ENCODE peak calls at places on chromosomes 3 and 15, in four cellular contexts. V is spleen, O is HL-60, T is K562. U is an unnamed sample.

GRCh38 chr3:159158801-159159200 is 356.9 kb downstream of the MFSD1 start:
- DNase-seq in T (no peak), V (no peak), O (no peak), U (no peak)

GRCh38 chr3:64539451-64540196 is 148.2 kb downstream of the ADAMTS9 start:
- DNase-seq in T (no peak), V (no peak), O (no peak), U (peak)

GRCh38 chr3:46946856-46947544 is 29.5 kb downstream of the CCDC12 start:
- DNase-seq in O (no peak), V (peak), T (peak), U (peak)

GRCh38 chr15:80404719-80405553 is 754 bp downstream of the ARNT2 start:
- DNase-seq in T (no peak), O (no peak), V (no peak), U (no peak)

GRCh38 chr3:196284396-196284795 is 3.1 kb downstream of the PCYT1A start:
- DNase-seq in V (no peak), O (no peak), T (no peak), U (no peak)

GRCh38 chr3:173660645-173661299 is 263.2 kb downstream of the NLGN1 start:
- DNase-seq in T (no peak), V (no peak), O (no peak), U (peak)

GRCh38 chr3:30684361-30684760 is 78.0 kb downstream of the TGFBR2 start:
- DNase-seq in V (no peak), T (no peak), O (no peak), U (no peak)

GRCh38 chr3:42572278-42572677 is 9.5 kb downstream of the SEC22C start:
- DNase-seq in V (no peak), O (no peak), T (peak), U (peak)

GRCh38 chr3:8825153-8825825 is 55.9 kb upstream of the OXTR start:
- DNase-seq in O (no peak), V (no peak), T (no peak), U (no peak)

GRCh38 chr3:107285197-107285596 is 92.0 kb upstream of the CCDC54 start:
- DNase-seq in V (no peak), T (no peak), O (no peak), U (no peak)

GRCh38 chr3:170040283-170040907 is 2.6 kb downstream of the GPR160 start:
- DNase-seq in T (no peak), O (no peak), V (no peak), U (no peak)

GRCh38 chr3:76369170-76369569 is 583.8 kb upstream of the ZNF717 start:
- DNase-seq in T (no peak), O (no peak), V (no peak), U (no peak)

GRCh38 chr15:49888727-49889126 is 230.3 kb downstream of the ATP8B4 start:
- DNase-seq in V (no peak), T (no peak), O (no peak), U (no peak)

GRCh38 chr3:36206936-36207620 is 173.2 kb upstream of the STAC start:
- DNase-seq in T (no peak), O (no peak), V (no peak), U (no peak)

GRCh38 chr3:121834079-121834730 is 655 bp downstream of the IQCB1 start:
- DNase-seq in V (no peak), O (peak), T (peak), U (peak)

GRCh38 chr15:31427411-31427810 is 100.8 kb downstream of the KLF13 start:
- DNase-seq in T (no peak), V (no peak), O (peak), U (no peak)

GRCh38 chr15:98547741-98548166 is 100.6 kb upstream of the IGF1R start:
- DNase-seq in O (no peak), V (peak), T (no peak), U (no peak)

GRCh38 chr15:98549741-98550140 is 98.6 kb upstream of the IGF1R start:
- DNase-seq in O (no peak), T (no peak), V (peak), U (no peak)

GRCh38 chr15:98549003-98549402 is 99.3 kb upstream of the IGF1R start:
- DNase-seq in V (no peak), O (no peak), T (no peak), U (no peak)

GRCh38 chr15:98547255-98547654 is 101.1 kb upstream of the IGF1R start:
- DNase-seq in T (no peak), V (no peak), O (no peak), U (no peak)

GRCh38 chr15:98548172-98548971 is 100.0 kb upstream of the IGF1R start:
- DNase-seq in V (peak), O (peak), T (no peak), U (peak)
- TF ChIP-seq POLR2AphosphoS5 in V (peak), O (no peak), T (no peak), U (no peak)

GRCh38 chr3:177818712-177819111 is 621.4 kb upstream of the TBL1XR1 start:
- DNase-seq in V (no peak), T (no peak), O (no peak), U (peak)

GRCh38 chr3:177813322-177813721 is 616.0 kb upstream of the TBL1XR1 start:
- DNase-seq in T (no peak), V (no peak), O (no peak), U (peak)

GRCh38 chr3:177820683-177821316 is 623.5 kb upstream of the TBL1XR1 start:
- DNase-seq in T (no peak), O (no peak), V (no peak), U (no peak)

GRCh38 chr3:177817746-177818145 is 620.5 kb upstream of the TBL1XR1 start:
- DNase-seq in V (no peak), T (no peak), O (no peak), U (no peak)

DNA sequence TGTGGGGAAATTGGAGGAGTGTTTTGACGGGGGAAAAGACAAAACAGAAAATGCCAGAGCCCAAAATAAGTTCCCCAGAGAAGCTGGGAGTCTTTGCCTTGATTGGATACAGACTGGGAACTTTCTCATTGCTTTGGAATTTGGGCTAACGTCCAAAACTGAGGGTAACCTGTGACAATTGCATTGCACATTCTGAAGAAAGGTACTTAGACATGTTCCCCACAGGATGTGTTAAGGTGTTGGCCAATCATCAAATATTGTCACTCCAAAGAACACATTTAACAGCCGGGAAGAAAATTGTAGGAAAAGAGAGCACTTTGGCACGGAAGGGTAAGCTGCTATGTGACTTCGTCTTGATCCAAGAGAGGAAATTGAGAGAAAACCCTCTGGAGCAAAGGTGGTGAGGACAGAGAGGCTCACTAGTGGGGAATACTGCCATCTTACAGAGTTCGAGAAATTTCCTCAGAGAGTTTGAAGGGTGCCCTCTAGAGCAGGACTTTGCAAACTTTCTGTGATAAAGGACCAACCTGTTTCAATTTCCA is 619.5 kb upstream of the TBL1XR1 start:
- DNase-seq in V (no peak), T (no peak), O (no peak), U (peak)
- TF ChIP-seq POLR2AphosphoS5 in V (no peak), T (no peak), O (no peak), U (no peak)

GRCh38 chr3:50345008-50345407 is 524 bp downstream of the ZMYND10 start:
- DNase-seq in T (no peak), V (no peak), O (no peak), U (no peak)

GRCh38 chr3:50342818-50343633 is 2.4 kb upstream of the RASSF1 start:
- DNase-seq in T (no peak), V (peak), O (no peak), U (no peak)

GRCh38 chr3:50341996-50342732 is 1.5 kb upstream of the RASSF1 start:
- DNase-seq in V (peak), O (no peak), T (no peak), U (no peak)

GRCh38 chr3:50347187-50347813 is 1.8 kb upstream of the ZMYND10 start:
- DNase-seq in T (peak), O (no peak), V (peak), U (peak)

DNA sequence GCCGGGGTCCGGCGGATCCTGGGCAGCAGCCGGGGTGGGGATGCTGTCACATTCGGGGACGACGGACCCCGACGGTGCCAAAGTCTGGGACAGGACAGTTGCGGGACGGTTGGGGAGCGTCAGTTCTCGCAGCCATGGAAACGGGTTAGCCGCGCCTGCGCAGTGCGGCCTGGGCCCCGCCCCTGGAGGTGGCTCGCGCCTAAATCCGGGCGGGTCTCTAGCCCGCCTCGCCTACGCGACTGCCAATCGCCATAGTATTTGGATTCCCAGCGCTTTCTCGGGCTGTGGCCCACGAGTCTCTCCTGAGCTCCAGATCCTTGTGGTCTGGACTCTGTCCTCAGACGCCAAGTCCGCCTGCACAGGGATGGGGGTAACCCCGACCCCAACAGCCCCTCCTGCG is at the start of gene ZMYND10:
- DNase-seq in V (peak), O (no peak), T (peak), U (no peak)
- TF ChIP-seq POLR2AphosphoS5 in V (no peak), O (no peak), T (no peak), U (no peak)

DNA sequence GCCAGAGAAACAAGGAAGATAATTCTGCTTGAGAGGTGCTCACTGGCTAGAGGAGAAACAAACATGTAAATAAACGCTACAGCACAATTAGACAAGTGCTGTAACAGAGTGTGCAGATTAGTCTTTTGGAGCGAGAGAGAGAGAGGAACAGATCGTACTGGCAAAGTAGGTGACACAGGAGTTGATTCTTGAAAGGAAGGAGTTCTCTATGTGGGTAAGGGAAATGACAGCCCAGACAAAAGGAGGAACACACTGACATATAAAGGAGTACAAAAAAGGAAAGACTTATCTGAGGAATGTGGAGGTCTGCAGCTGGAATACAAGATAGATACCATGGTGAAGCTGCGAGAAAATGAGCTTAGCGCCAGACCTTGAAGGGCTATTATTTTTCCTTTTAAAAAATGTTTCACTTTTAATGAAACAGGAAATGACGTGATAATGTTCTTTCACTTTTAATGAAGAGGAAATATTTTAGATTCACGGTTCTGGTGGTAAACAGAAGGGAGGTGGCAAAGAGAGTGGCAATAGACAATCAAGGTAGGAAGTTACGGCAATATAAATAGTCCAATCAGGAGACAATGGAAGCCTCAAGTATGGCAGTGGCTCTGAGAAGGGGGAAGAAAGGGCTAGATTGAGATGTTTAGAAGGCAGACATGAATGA is 202.9 kb downstream of the VPS13C start:
- DNase-seq in V (no peak), O (no peak), T (no peak), U (peak)
- TF ChIP-seq POLR2AphosphoS5 in V (no peak), O (no peak), T (no peak), U (no peak)

DNA sequence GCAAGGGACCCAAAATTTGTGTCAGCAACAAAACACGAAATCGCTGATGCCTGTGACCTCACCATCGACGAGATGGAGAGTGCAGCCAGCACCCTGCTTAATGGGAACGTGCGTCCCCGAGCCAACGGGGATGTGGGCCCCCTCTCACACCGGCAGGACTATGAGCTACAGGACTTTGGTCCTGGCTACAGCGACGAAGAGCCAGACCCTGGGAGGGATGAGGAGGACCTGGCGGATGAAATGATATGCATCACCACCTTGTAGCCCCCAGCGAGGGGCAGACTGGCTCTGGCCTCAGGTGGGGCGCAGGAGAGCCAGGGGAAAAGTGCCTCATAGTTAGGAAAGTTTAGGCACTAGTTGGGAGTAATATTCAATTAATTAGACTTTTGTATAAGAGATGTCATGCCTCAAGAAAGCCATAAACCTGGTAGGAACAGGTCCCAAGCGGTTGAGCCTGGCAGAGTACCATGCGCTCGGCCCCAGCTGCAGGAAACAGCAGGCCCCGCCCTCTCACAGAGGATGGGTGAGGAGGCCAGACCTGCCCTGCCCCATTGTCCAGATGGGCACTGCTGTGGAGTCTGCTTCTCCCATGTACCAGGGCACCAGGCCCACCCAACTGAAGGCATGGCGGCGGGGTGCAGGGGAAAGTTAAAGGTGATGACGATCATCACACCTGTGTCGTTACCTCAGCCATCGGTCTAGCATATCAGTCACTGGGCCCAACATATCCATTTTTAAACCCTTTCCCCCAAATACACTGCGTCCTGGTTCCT is 34.9 kb downstream of the CHDH start:
- DNase-seq in V (peak), O (no peak), T (no peak), U (no peak)
- TF ChIP-seq POLR2AphosphoS5 in V (no peak), O (no peak), T (no peak), U (no peak)

U was measured in endothelial cell of umbilical vein.